ENCODE peak calls at places on chromosomes 2 and 18, in six cellular contexts. N is CD8-positive, alpha-beta T cell; I is astrocyte of the cerebellum; H is astrocyte of the spinal cord; T is neural progenitor cell; R is tibial nerve. X is an unnamed sample.

GRCh38 chr2:159651884-159652283 is 35.5 kb upstream of the BAZ2B start:
- DNase-seq in N (no peak), I (no peak), H (no peak), T (no peak), R (no peak), X (no peak)

GRCh38 chr18:32724071-32724696 is 48.6 kb downstream of the KLHL14 start:
- DNase-seq in N (no peak), I (no peak), H (no peak), T (no peak), R (no peak), X (no peak)

GRCh38 chr18:67583621-67584020 is 67.1 kb upstream of the DSEL start:
- DNase-seq in N (no peak), I (no peak), H (no peak), T (no peak), R (no peak), X (no peak)

GRCh38 chr2:163247151-163247872 is 408.7 kb upstream of the KCNH7 start:
- DNase-seq in N (no peak), I (peak), H (no peak), T (peak), R (no peak), X (no peak)

GRCh38 chr18:78610646-78611045 is 369.0 kb upstream of the SALL3 start:
- DNase-seq in N (no peak), I (no peak), H (no peak), T (no peak), R (no peak), X (no peak)

GRCh38 chr2:236947294-236947693 is 138.4 kb upstream of the COPS8 start:
- DNase-seq in N (no peak), I (no peak), H (no peak), T (no peak), R (no peak), X (no peak)

GRCh38 chr18:75097491-75098225 is 111.3 kb downstream of the PTGR3 start:
- DNase-seq in N (no peak), I (no peak), H (no peak), T (no peak), R (no peak), X (no peak)

GRCh38 chr2:20755132-20755800 is 67.6 kb downstream of the LDAH start:
- DNase-seq in N (no peak), I (no peak), H (no peak), T (no peak), R (no peak), X (no peak)

GRCh38 chr18:74818776-74819175 is 221.1 kb downstream of the ZNF407 start:
- DNase-seq in N (no peak), I (no peak), H (peak), T (no peak), R (no peak), X (no peak)

GRCh38 chr2:136582631-136583205 is 182.6 kb upstream of the THSD7B start:
- DNase-seq in N (no peak), I (no peak), H (peak), T (peak), R (no peak), X (peak)

GRCh38 chr2:47631306-47631705 is 151.6 kb upstream of the MSH6 start:
- DNase-seq in N (no peak), I (no peak), H (no peak), T (no peak), R (no peak), X (no peak)

GRCh38 chr18:48534364-48534763 is 4.5 kb upstream of the CTIF start:
- DNase-seq in N (no peak), I (no peak), H (peak), T (no peak), R (no peak), X (no peak)

GRCh38 chr18:5879479-5879882 is 15.8 kb downstream of the TMEM200C start:
- DNase-seq in N (no peak), I (peak), H (peak), T (peak), R (no peak), X (peak)

GRCh38 chr2:235922851-235923250 is 245.3 kb downstream of the GBX2 start:
- DNase-seq in N (no peak), I (no peak), H (no peak), T (no peak), R (no peak), X (no peak)

GRCh38 chr2:165718811-165719210 is 75.2 kb downstream of the GALNT3 start:
- DNase-seq in N (no peak), I (no peak), H (no peak), T (no peak), R (no peak), X (no peak)

GRCh38 chr2:7045601-7046590 is 128.7 kb downstream of the RNF144A start:
- DNase-seq in N (no peak), I (no peak), H (no peak), T (no peak), R (no peak), X (no peak)

GRCh38 chr2:149077861-149078260 is 39.4 kb downstream of the LYPD6B start:
- DNase-seq in N (no peak), I (no peak), H (no peak), T (peak), R (no peak), X (no peak)

GRCh38 chr2:109721117-109721504 is 73.0 kb upstream of the RGPD5 start:
- DNase-seq in N (no peak), I (no peak), H (no peak), T (no peak), R (no peak), X (no peak)

GRCh38 chr2:120519469-120519868 is 173.5 kb downstream of the INHBB start:
- DNase-seq in N (no peak), I (no peak), H (no peak), T (no peak), R (no peak), X (no peak)

GRCh38 chr2:54461251-54461650 is 5.1 kb downstream of the SPTBN1 start:
- DNase-seq in N (no peak), I (no peak), H (peak), T (no peak), R (no peak), X (no peak)

GRCh38 chr2:42385225-42385624 is 24.2 kb upstream of the COX7A2L start:
- DNase-seq in N (no peak), I (no peak), H (no peak), T (peak), R (no peak), X (no peak)

GRCh38 chr2:61291851-61292575 is 130.0 kb downstream of the C2orf74 start:
- DNase-seq in N (no peak), I (no peak), H (no peak), T (no peak), R (no peak), X (no peak)

DNA sequence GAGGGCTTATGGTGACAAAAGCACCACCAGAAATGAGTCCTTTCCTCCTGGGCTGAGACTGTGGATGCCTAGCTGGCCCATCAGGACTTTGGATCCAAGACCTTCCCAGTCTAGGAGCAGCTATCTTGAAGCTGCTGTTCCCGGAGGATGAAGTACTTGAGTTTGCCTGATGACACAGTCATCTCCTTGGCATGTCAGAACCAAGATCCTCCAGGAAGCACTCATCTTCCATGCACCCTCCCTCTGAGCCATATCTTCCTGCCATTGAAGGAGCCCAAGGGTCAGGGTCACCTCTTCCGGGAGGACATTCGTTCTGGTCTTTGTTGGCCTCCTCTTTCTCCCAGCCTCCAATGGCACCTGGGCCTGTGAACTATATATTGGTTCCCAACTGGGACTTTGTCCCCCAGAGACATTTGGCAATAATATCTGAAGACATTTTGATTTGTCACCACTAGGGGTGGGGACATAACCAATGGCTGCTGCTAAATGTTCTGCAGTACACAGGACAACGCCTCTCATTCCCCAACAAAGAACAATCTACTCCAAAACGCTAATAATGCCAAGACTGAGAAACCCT is 4.3 kb upstream of the MYO7B start:
- DNase-seq in N (no peak), I (no peak), H (no peak), T (no peak), R (no peak), X (no peak)
- TF ChIP-seq CTCF in N (no peak), I (no peak), H (no peak), T (no peak), R (no peak), X (no peak)

GRCh38 chr2:169715379-169716228 is 18.0 kb upstream of the KLHL23 start:
- DNase-seq in N (no peak), I (peak), H (peak), T (no peak), R (no peak), X (no peak)

GRCh38 chr2:169717691-169718063 is 16.0 kb upstream of the KLHL23 start:
- DNase-seq in N (no peak), I (no peak), H (no peak), T (no peak), R (no peak), X (no peak)

GRCh38 chr2:169716938-169717690 is 16.5 kb upstream of the KLHL23 start:
- DNase-seq in N (no peak), I (no peak), H (no peak), T (no peak), R (no peak), X (no peak)

GRCh38 chr2:169714699-169715098 is 18.9 kb upstream of the KLHL23 start:
- DNase-seq in N (no peak), I (no peak), H (no peak), T (no peak), R (no peak), X (no peak)

GRCh38 chr2:169716229-169716886 is 17.3 kb upstream of the KLHL23 start:
- DNase-seq in N (no peak), I (no peak), H (peak), T (no peak), R (no peak), X (peak)
- H3K4me3 ChIP-seq in N (no peak), I (no peak), H (no peak), T (no peak), R (no peak), X (no peak)

DNA sequence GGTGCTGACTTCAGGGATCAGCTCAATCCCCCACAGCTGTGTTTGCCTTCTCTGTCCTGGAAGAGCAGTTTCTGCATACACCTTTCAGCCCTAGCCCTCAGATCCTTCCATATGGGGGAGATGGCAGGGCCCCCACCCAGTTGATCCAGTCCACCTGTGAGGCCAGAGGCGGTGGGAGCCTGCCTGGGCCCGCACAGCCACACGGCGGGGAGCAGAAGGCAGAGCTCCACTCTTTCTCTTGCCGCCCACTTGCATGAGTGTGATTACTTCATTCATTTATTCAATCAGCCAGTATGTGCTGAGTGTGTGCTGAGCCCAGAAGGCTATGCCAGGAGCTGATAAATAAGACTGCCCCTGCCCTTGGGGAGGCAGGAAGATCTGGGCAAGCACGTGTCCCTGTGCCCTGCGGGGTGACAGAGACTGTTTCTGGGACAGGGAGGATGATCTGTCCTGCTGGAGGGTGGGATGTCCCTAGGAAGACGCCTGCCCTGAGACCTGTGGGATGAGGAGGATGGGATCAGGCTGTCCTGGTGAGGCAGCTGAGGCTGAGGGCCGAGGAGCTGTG is 250.7 kb downstream of the DYSF start:
- DNase-seq in N (no peak), I (no peak), H (no peak), T (no peak), R (no peak), X (no peak)
- TF ChIP-seq CTCF in N (no peak), I (no peak), H (no peak), T (no peak), R (no peak), X (no peak)

DNA sequence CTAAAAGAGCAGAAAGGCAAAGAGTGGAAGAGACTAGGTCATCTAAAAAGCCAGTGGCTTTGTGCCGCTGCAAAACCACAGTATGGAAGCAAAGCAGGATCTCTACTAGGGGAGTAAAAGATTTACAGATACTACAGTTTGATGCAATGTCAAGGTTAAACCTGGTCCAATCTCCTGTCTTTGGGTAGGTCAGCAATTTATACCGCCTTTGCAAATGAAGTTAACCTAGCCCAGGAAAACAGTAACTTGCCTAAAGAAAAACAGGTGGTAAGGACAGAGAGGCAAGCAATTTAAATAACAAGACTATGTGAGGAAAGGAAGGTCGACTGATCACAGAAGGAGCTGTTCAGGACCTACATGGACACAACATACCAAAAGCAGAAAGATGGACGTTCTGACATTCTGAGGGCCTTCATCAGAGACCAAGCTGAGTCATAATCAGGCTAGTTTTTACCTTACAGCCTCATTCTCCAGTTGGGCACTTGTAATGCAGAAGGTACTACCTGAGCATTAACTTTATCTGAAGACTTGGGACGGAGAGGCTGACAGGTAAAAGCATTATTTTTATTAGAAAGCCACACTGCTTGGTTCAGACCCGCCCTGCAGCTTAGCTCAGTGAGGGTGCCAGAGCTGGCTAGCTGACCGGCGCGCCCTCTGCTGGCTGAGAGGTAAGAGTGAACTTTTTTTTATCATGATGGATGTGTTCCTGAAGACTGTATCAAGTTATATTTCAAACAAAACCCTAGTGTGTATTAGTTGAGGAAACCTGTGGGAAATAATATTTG is 15.9 kb downstream of the CDKL4 start:
- DNase-seq in N (peak), I (peak), H (peak), T (peak), R (peak), X (peak)
- H3K4me3 ChIP-seq in N (peak), I (peak), H (peak), T (peak), R (no peak), X (no peak)

GRCh38 chr2:134465228-134465627 is 211.4 kb downstream of the MGAT5 start:
- DNase-seq in N (no peak), I (no peak), H (no peak), T (no peak), R (no peak), X (no peak)

GRCh38 chr2:134465706-134466105 is 211.8 kb downstream of the MGAT5 start:
- DNase-seq in N (no peak), I (no peak), H (no peak), T (no peak), R (no peak), X (no peak)

GRCh38 chr2:134463726-134464076 is 209.8 kb downstream of the MGAT5 start:
- DNase-seq in N (no peak), I (no peak), H (no peak), T (no peak), R (no peak), X (no peak)

GRCh38 chr2:134468093-134468640 is 214.3 kb downstream of the MGAT5 start:
- DNase-seq in N (no peak), I (no peak), H (no peak), T (no peak), R (no peak), X (no peak)

GRCh38 chr2:134466141-134466540 is 212.3 kb downstream of the MGAT5 start:
- DNase-seq in N (no peak), I (no peak), H (no peak), T (peak), R (no peak), X (peak)
- TF ChIP-seq CTCF in N (no peak), I (peak), H (peak), T (peak), R (no peak), X (no peak)

GRCh38 chr18:26545737-26546136 is 2.6 kb downstream of the KCTD1 start:
- DNase-seq in N (no peak), I (no peak), H (no peak), T (no peak), R (no peak), X (no peak)

GRCh38 chr18:26546875-26547301 is 1.5 kb downstream of the KCTD1 start:
- DNase-seq in N (no peak), I (no peak), H (no peak), T (peak), R (no peak), X (no peak)

GRCh38 chr18:26545335-26545734 is 3.0 kb downstream of the KCTD1 start:
- DNase-seq in N (no peak), I (no peak), H (no peak), T (no peak), R (no peak), X (no peak)

GRCh38 chr18:26547302-26548143 is 830 bp downstream of the KCTD1 start:
- DNase-seq in N (peak), I (peak), H (peak), T (peak), R (peak), X (peak)

DNA sequence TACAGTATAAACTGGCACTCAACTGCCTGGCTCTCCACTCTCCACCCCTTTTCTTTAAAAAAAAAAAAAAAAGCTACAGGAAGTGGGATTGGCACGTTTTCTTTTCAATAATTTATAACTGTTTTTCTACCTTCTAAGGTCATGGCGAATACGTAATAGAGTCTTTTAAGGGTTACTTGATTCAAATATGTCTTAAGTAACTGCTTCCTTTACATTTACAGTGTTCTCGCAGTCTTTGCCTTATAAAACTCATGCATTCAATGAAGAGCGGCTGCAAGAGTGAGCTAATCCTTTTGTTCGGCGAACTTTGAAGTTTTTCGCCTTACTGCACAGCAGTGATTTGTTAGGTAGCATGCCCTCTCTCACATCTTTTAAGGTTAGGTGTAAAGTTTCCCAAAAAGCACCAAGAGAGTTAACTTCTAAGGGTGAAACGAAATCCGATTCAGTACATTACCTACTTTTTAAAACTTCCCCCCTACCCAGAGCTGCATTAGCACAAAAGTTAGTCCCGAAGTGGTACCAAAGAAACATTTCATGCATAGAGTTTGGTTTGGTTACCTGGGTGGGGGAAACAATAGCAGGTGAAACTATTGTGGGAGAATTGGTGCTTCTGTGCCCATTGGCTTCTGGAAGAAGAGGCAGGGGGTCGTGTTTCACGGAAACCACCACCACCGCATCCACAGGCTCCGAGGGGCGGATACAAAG is 2.0 kb downstream of the KCTD1 start:
- DNase-seq in N (no peak), I (no peak), H (peak), T (peak), R (no peak), X (no peak)
- H3K4me3 ChIP-seq in N (no peak), I (peak), H (peak), T (peak), R (no peak), X (peak)

DNA sequence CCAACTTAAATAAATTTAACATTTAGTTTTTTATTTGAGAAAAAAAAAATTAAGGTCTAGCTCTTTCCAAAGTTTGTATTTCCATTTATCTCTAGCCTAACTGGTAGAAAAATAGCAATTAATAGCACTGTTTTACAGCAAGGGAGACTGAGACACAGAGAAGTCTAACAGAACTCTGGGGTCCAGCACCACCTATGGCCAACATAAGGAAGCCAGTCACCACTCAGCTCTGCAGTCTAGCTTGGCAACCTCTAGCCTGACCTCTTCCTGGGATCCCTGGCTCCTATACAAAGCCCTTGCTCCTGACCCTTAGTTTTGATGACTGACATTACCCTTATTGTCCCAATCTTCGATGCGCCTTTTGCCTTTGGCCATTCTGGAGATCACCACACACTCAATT is 114.1 kb upstream of the TLK1 start:
- DNase-seq in N (no peak), I (no peak), H (no peak), T (no peak), R (no peak), X (no peak)
- TF ChIP-seq CTCF in N (no peak), I (no peak), H (no peak), T (no peak), R (no peak), X (no peak)

X was measured in HFF-Myc.